ENCODE peak calls at places on chromosome X, in seven cellular contexts. R is astrocyte of the spinal cord, T is A549, Q is PC-3, Y is A673, Z is foreskin fibroblast, S is bronchial epithelial cell. H is an unnamed sample.
A peak's percentile ranks its signal among the peaks of the same experiment; 100 is the strongest.

GRCh38 chrX:45851434-45851991 is 650.8 kb upstream of the DIPK2B start:
- DNase-seq in R (no peak), T (peak; percentile 50), Q (peak; percentile 74), Y (peak; percentile 75), Z (no peak), S (peak; percentile 78), H (no peak)

GRCh38 chrX:20529301-20529700 is 262.6 kb upstream of the RPS6KA3 start:
- DNase-seq in R (no peak), T (no peak), Q (no peak), Y (no peak), Z (no peak), S (no peak), H (no peak)

GRCh38 chrX:997631-998137 is 214.8 kb downstream of the CRLF2 start:
- DNase-seq in R (no peak), T (no peak), Q (no peak), Y (no peak), Z (no peak), S (no peak), H (no peak)

GRCh38 chrX:154548028-154548316 is 552 bp downstream of the IKBKG start:
- DNase-seq in R (peak; percentile 18), T (no peak), Q (no peak), Y (no peak), Z (peak; percentile 25), S (peak; percentile 31), H (peak; percentile 33)

GRCh38 chrX:124194903-124195302 is 137.6 kb upstream of the TEX13D start:
- DNase-seq in R (no peak), T (no peak), Q (no peak), Y (no peak), Z (no peak), S (no peak), H (no peak)

GRCh38 chrX:57655065-57655464 is 25.0 kb downstream of the NLRP2B start:
- DNase-seq in R (no peak), T (no peak), Q (no peak), Y (no peak), Z (no peak), S (no peak), H (no peak)

GRCh38 chrX:47179221-47179927 is 14.3 kb upstream of the UBA1 start:
- DNase-seq in R (peak; percentile 26), T (no peak), Q (peak; percentile 55), Y (no peak), Z (peak; percentile 41), S (peak; percentile 30), H (peak; percentile 66)

GRCh38 chrX:154012336-154012991 is 7.2 kb downstream of the IRAK1 start:
- DNase-seq in R (no peak), T (no peak), Q (no peak), Y (no peak), Z (no peak), S (no peak), H (no peak)

GRCh38 chrX:120755066-120755846 is 120.4 kb downstream of the CT47B1 start:
- DNase-seq in R (no peak), T (no peak), Q (no peak), Y (no peak), Z (no peak), S (no peak), H (no peak)

GRCh38 chrX:107730298-107730655 is 45.3 kb downstream of the TSC22D3 start:
- DNase-seq in R (no peak), T (no peak), Q (no peak), Y (no peak), Z (no peak), S (no peak), H (no peak)

GRCh38 chrX:71911023-71911730 is 532 bp downstream of the NHSL2 start:
- DNase-seq in R (no peak), T (peak; percentile 42), Q (no peak), Y (no peak), Z (no peak), S (no peak), H (no peak)

GRCh38 chrX:19332983-19333382 is 10.7 kb upstream of the PDHA1 start:
- DNase-seq in R (no peak), T (no peak), Q (no peak), Y (peak; percentile 96), Z (peak; percentile 23), S (no peak), H (no peak)

GRCh38 chrX:7108995-7109634 is 38.4 kb upstream of the STS start:
- DNase-seq in R (peak; percentile 33), T (no peak), Q (no peak), Y (peak; percentile 37), Z (no peak), S (no peak), H (no peak)

GRCh38 chrX:10015711-10016515 is 48.8 kb downstream of the CLDN34 start:
- DNase-seq in R (no peak), T (no peak), Q (peak; percentile 25), Y (peak; percentile 16), Z (no peak), S (no peak), H (no peak)

GRCh38 chrX:31251336-31251735 is 179.5 kb upstream of the FTHL17 start:
- DNase-seq in R (no peak), T (no peak), Q (no peak), Y (no peak), Z (no peak), S (no peak), H (no peak)

GRCh38 chrX:104112326-104112951 is at the start of gene ZCCHC18:
- DNase-seq in R (peak; percentile 72), T (peak; percentile 43), Q (peak; percentile 32), Y (peak; percentile 32), Z (peak; percentile 28), S (peak; percentile 2), H (peak; percentile 4)

GRCh38 chrX:28126886-28127285 is 145.6 kb upstream of the DCAF8L1 start:
- DNase-seq in R (no peak), T (no peak), Q (no peak), Y (no peak), Z (no peak), S (no peak), H (no peak)

GRCh38 chrX:152904151-152905080 is 6.5 kb downstream of the ZNF185 start:
- DNase-seq in R (peak; percentile 42), T (peak; percentile 75), Q (peak; percentile 60), Y (peak; percentile 55), Z (peak; percentile 73), S (peak; percentile 65), H (peak; percentile 52)

GRCh38 chrX:44462851-44463250 is 79.8 kb downstream of the FUNDC1 start:
- DNase-seq in R (peak; percentile 2), T (no peak), Q (no peak), Y (peak; percentile 91), Z (peak; percentile 31), S (peak; percentile 4), H (peak; percentile 7)

GRCh38 chrX:49003696-49004095 is 1.6 kb upstream of the GRIPAP1 start:
- DNase-seq in R (no peak), T (no peak), Q (peak; percentile 60), Y (no peak), Z (no peak), S (peak; percentile 1), H (no peak)

GRCh38 chrX:64885850-64886249 is 90.4 kb downstream of the ZC4H2 start:
- DNase-seq in R (no peak), T (no peak), Q (peak; percentile 14), Y (no peak), Z (no peak), S (peak; percentile 2), H (no peak)

GRCh38 chrX:18620349-18620748 is 51.6 kb downstream of the RS1 start:
- DNase-seq in R (no peak), T (no peak), Q (no peak), Y (no peak), Z (no peak), S (no peak), H (no peak)

GRCh38 chrX:125203737-125204578 is 115.7 kb upstream of the TEX13C start:
- DNase-seq in R (peak; percentile 31), T (no peak), Q (peak; percentile 37), Y (peak; percentile 92), Z (no peak), S (peak; percentile 8), H (no peak)

GRCh38 chrX:25144043-25144940 is 128.5 kb upstream of the ARX start:
- DNase-seq in R (peak; percentile 58), T (peak; percentile 4), Q (peak; percentile 60), Y (peak; percentile 89), Z (peak; percentile 20), S (peak; percentile 22), H (peak; percentile 18)

DNA sequence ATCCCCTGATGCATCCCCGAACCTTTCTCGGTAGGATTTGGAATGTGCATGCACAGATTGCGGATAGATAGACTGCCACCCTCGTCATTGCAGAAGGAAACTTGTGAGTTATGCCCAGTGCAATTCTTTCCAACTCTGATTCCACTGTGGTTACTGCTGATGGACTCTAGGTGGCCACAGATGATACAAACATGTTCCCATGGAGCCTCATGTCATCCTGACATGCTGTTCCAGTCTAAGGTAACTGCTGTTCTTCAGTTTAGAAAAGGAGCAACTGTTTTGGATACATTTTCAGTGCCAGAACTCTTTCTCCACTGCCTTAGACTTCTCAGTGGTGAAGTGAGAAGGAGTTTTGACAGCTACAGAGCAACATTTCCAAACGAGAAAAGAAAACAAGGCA is 9.0 kb upstream of the VCX3B start:
- DNase-seq in R (no peak), T (no peak), Q (peak; percentile 52), Y (peak; percentile 1), Z (no peak), S (peak; percentile 7), H (no peak)
- TF ChIP-seq CTCF in R (peak; percentile 3), T (no peak), Q (peak; percentile 59), Y (peak; percentile 20), Z (no peak), S (peak; percentile 25), H (no peak)

DNA sequence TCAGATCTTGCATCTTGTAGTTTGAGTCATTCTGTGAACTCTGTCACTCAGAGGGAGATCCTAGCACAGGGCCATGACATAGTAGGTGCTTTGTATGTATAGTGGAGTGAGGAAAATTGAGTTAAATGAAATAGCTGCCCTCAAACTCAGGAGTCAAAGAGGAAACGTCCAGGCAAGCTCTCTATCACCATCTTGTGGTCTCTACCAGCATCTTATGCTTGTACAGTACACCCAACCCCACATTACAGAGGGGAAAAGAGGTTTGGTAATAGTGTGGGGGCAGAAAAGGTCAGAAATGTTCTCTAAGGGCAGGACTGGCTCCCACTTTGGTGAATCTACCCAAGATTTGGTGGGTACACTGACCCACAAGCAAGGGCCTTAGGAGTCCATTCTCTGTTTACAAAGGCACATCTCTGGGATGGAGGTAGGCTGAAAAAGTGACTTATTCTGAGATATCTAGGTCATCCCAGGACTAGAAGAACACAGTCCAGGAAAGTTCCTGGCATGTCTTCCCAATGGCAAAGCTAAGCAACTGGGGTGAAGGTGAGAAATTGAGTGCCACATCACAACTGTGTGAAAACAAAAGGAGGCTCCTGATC is 131.8 kb downstream of the OR13H1 start:
- DNase-seq in R (peak; percentile 13), T (peak; percentile 47), Q (peak; percentile 45), Y (peak; percentile 28), Z (peak; percentile 1), S (peak; percentile 3), H (no peak)
- TF ChIP-seq CTCF in R (peak; percentile 67), T (peak; percentile 56), Q (peak; percentile 75), Y (peak; percentile 63), Z (peak; percentile 46), S (peak; percentile 34), H (peak; percentile 50)

DNA sequence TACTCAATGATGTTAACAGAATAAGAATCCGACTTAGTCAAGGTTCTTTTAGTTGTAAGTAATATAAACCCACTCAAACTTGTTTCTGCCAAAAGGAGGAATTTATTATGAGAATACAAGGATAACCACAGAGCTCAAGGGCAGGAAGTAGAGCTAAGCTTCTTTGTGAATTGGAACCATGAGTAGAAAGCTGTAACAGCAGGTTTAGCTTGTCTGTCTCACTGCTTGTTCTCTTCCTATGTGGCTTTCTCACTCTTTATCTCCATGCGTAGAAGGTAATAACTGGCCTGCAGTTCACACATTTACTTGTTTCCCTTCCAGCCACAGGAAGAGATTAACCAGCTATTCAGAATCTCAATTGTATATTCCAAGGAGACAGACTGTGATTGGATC is 378.3 kb downstream of the PPP1R2C start:
- DNase-seq in R (no peak), T (no peak), Q (no peak), Y (no peak), Z (no peak), S (no peak), H (no peak)
- TF ChIP-seq CTCF in R (no peak), T (no peak), Q (no peak), Y (no peak), Z (no peak), S (no peak), H (no peak)

GRCh38 chrX:11445540-11445939 is 152.3 kb downstream of the AMELX start:
- DNase-seq in R (no peak), T (no peak), Q (peak; percentile 3), Y (no peak), Z (no peak), S (no peak), H (no peak)
- TF ChIP-seq CTCF in R (no peak), T (no peak), Q (peak; percentile 32), Y (no peak), Z (no peak), S (no peak), H (no peak)

H was measured in HFFc6.